ENCODE peak calls at places on chromosomes 7 and 10, in six cellular contexts. W is lower lobe of right lung, B is lower leg skin, N is AG04450, P is AG10803, Z is GM12865. Q is an unnamed sample.

GRCh38 chr10:6119962-6120361 is 31.1 kb downstream of the RBM17 start:
- DNase-seq in W (no peak), B (peak; percentile 59), N (no peak), P (no peak), Z (no peak), Q (no peak)

GRCh38 chr7:127733976-127734375 is 82.0 kb downstream of the SND1 start:
- DNase-seq in W (no peak), B (no peak), N (no peak), P (peak; percentile 36), Z (no peak), Q (no peak)

GRCh38 chr7:30705596-30705995 is 23.3 kb upstream of the CRHR2 start:
- DNase-seq in W (no peak), B (no peak), N (no peak), P (no peak), Z (no peak), Q (no peak)

GRCh38 chr10:70714245-70714644 is 41.9 kb downstream of the ADAMTS14 start:
- DNase-seq in W (no peak), B (no peak), N (no peak), P (no peak), Z (no peak), Q (no peak)

GRCh38 chr7:33733865-33734650 is 171.3 kb upstream of the BMPER start:
- DNase-seq in W (no peak), B (no peak), N (no peak), P (no peak), Z (no peak), Q (no peak)

GRCh38 chr10:23121135-23121534 is 25.8 kb downstream of the MSRB2 start:
- DNase-seq in W (no peak), B (no peak), N (no peak), P (no peak), Z (no peak), Q (no peak)

GRCh38 chr7:157495177-157495553 is 158.4 kb downstream of the DNAJB6 start:
- DNase-seq in W (no peak), B (no peak), N (no peak), P (no peak), Z (peak; percentile 51), Q (no peak)

GRCh38 chr10:54614062-54614461 is 187.0 kb downstream of the PCDH15 start:
- DNase-seq in W (no peak), B (no peak), N (no peak), P (no peak), Z (no peak), Q (no peak)

GRCh38 chr7:105278565-105278964 is 110.2 kb downstream of the SRPK2 start:
- DNase-seq in W (no peak), B (no peak), N (no peak), P (no peak), Z (no peak), Q (no peak)
- H3K4me3 ChIP-seq in W (no peak overlapping the region), B (no peak overlapping the region), N (no peak overlapping the region), P (no peak overlapping the region), Z (no peak overlapping the region), Q (no peak overlapping the region)

DNA sequence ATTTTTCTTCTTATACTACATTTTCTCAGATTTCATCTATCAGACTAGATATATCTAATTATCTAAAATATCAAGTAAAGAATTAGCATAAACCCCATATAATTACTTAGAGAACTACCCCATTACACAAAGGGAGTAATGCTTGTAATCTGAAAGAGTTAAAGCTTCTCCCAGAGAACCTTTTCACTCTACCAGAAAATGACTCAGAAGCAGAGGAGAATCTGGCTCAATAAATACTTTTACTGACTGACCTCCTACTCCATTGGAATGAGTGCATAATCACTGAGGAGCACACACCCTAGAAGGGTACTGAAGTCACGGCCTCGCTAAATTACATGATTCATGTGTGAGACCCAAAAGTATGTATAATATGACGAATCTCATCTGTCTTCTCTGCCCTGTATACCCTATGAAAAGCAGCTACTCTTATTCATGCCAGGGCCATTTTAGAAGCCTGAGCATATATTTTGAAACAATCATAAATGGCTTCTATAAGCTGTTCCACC is 32.8 kb downstream of the DNMBP start:
- DNase-seq in W (no peak), B (no peak), N (peak; percentile 78), P (peak; percentile 93), Z (no peak), Q (peak; percentile 76)
- H3K4me3 ChIP-seq in W (no peak overlapping the region), B (no peak overlapping the region), N (peak overlapping the region; percentile 14), P (peak overlapping the region; percentile 19), Z (no peak overlapping the region), Q (no peak overlapping the region)

GRCh38 chr7:66933469-66933868 is 12.4 kb downstream of the TMEM248 start:
- DNase-seq in W (no peak), B (no peak), N (no peak), P (no peak), Z (no peak), Q (no peak)
- H3K4me3 ChIP-seq in W (no peak overlapping the region), B (no peak overlapping the region), N (no peak overlapping the region), P (no peak overlapping the region), Z (no peak overlapping the region), Q (no peak overlapping the region)

GRCh38 chr10:111774486-111774885 is 409.1 kb downstream of the GPAM start:
- DNase-seq in W (no peak), B (no peak), N (no peak), P (no peak), Z (no peak), Q (no peak)
- H3K4me3 ChIP-seq in W (no peak overlapping the region), B (no peak overlapping the region), N (no peak overlapping the region), P (no peak overlapping the region), Z (no peak overlapping the region), Q (no peak overlapping the region)

GRCh38 chr7:77370606-77371005 is 45.5 kb downstream of the GSAP start:
- DNase-seq in W (no peak), B (no peak), N (no peak), P (no peak), Z (peak; percentile 36), Q (no peak)

GRCh38 chr7:77367976-77368375 is 48.2 kb downstream of the GSAP start:
- DNase-seq in W (no peak), B (no peak), N (no peak), P (no peak), Z (no peak), Q (peak; percentile 63)

DNA sequence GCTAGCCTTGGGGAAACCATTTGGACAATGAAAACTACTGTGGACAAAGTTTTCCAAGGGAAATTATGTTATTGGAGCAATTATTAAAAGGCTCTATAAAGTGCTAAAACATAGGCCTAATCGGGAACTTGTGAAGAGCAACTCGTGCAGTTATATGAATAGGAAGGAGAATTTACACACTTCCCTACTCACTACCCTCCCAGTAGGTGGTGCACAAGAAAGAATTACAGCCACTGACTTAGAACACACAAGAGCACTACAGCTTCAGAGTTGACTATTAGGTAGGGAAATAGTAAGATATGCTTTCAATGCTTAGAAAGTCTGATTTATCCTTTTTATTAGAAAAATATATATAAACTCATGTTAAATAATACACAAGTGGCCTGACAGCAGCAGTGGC is 47.2 kb downstream of the GSAP start:
- DNase-seq in W (no peak), B (no peak), N (no peak), P (peak; percentile 20), Z (peak; percentile 35), Q (no peak)
- H3K4me3 ChIP-seq in W (no peak overlapping the region), B (no peak overlapping the region), N (no peak overlapping the region), P (no peak overlapping the region), Z (no peak overlapping the region), Q (no peak overlapping the region)